ENCODE peak calls at places on chromosomes 4 and X, in seven cellular contexts. O, Z, R, C, H, F and G are unnamed samples.

GRCh38 chr4:184763150-184763780 is 29.4 kb upstream of the CENPU start:
- DNase-seq in O (no peak), C (peak), H (peak), R (no peak), F (no peak), Z (no peak), G (no peak)

GRCh38 chrX:40086569-40087335 is 11.0 kb downstream of the BCOR start:
- DNase-seq in Z (no peak), H (peak), O (peak), F (no peak), R (no peak), C (no peak), G (no peak)

GRCh38 chr4:105603158-105603557 is 50.7 kb downstream of the ARHGEF38 start:
- DNase-seq in O (no peak), F (no peak), R (no peak), H (no peak), C (no peak), Z (no peak), G (no peak)

GRCh38 chr4:112127736-112128322 is 17.4 kb upstream of the FAM241A start:
- DNase-seq in C (no peak), R (no peak), F (no peak), H (peak), Z (no peak), O (no peak), G (no peak)

GRCh38 chr4:38869511-38869910 is 1.9 kb downstream of the FAM114A1 start:
- DNase-seq in R (peak), C (no peak), H (peak), O (no peak), Z (no peak), F (no peak), G (no peak)

GRCh38 chrX:681989-682388 is 51.4 kb downstream of the SHOX start:
- DNase-seq in H (no peak), F (no peak), O (no peak), R (no peak), Z (no peak), C (no peak), G (no peak)

GRCh38 chr4:153426207-153426886 is 39.8 kb upstream of the TMEM131L start:
- DNase-seq in F (no peak), C (no peak), Z (peak), O (no peak), R (no peak), H (no peak), G (peak)

GRCh38 chrX:10633722-10634121 is 13.3 kb upstream of the MID1 start:
- DNase-seq in C (no peak), Z (no peak), R (peak), H (peak), F (no peak), O (no peak), G (no peak)

GRCh38 chr4:95190751-95191436 is 357.9 kb downstream of the UNC5C start:
- DNase-seq in R (no peak), O (no peak), Z (no peak), F (no peak), H (peak), C (no peak), G (no peak)

GRCh38 chr4:21664355-21664754 is 284.2 kb downstream of the KCNIP4 start:
- DNase-seq in F (no peak), H (no peak), C (no peak), O (no peak), R (no peak), Z (no peak), G (no peak)
- H3K4me3 ChIP-seq in F (no peak), H (no peak), C (no peak), O (no peak), R (no peak), Z (no peak), G (no peak)

GRCh38 chr4:76253511-76253910 is 2.0 kb downstream of the FAM47E start:
- DNase-seq in O (no peak), H (no peak), F (no peak), C (no peak), R (no peak), Z (no peak), G (no peak)

GRCh38 chr4:76246852-76247251 is 4.7 kb upstream of the FAM47E start:
- DNase-seq in H (no peak), Z (no peak), O (no peak), F (no peak), R (no peak), C (no peak), G (no peak)

GRCh38 chr4:76251448-76252270 is at the start of gene FAM47E:
- DNase-seq in Z (no peak), H (peak), O (peak), R (peak), F (peak), C (peak), G (peak)

GRCh38 chr4:76252271-76252653 is 741 bp downstream of the FAM47E start:
- DNase-seq in O (no peak), R (no peak), H (no peak), F (no peak), C (no peak), Z (no peak), G (no peak)

GRCh38 chr4:76250962-76251361 is 559 bp upstream of the FAM47E start:
- DNase-seq in C (no peak), F (no peak), R (no peak), H (peak), Z (no peak), O (peak), G (no peak)
- H3K4me3 ChIP-seq in C (peak), F (peak), R (peak), H (peak), Z (no peak), O (peak), G (no peak)

GRCh38 chrX:149939271-149940014 is 1.2 kb upstream of the EOLA2 start:
- DNase-seq in F (peak), C (peak), O (peak), H (peak), Z (peak), R (peak), G (peak)
- H3K4me3 ChIP-seq in F (peak), C (peak), O (peak), H (peak), Z (peak), R (peak), G (peak)

DNA sequence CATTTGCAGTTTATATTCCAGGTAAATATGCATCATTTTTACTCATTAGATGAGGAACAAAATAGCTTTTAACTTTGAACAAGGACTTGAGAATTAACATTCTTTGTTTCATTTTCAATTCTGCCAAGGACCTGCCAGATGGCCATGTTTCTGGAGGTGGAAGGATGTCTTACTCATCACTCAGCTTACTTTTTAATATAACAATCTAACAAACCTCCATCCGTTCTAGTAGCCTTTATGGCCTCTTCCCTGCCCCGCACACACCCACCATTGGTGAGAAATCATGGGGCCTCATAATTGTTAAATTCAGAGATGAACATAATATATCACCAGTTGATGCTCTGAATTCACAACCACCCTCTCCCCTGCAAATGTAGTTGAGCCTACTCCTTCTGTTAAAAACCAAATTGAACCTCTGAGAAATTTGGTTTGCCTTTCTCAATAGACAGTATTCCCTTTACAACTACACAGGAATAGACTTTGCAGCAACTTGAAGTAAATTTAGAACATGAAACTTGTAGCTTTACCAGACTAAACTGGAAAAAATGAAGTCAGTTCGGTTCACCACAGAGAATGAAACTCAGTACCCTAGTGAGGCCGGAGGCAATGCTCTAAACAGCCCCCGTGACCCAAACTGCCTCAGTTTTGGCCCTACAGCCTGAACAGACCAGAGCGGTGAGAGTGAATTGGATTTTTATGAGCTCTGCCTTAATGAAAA is 50.1 kb upstream of the ACSL4 start:
- DNase-seq in R (no peak), F (no peak), Z (peak), H (no peak), C (no peak), O (no peak), G (no peak)
- H3K4me3 ChIP-seq in R (no peak), F (no peak), Z (peak), H (no peak), C (no peak), O (no peak), G (no peak)

GRCh38 chr4:186946140-186946539 is 222.5 kb upstream of the FAT1 start:
- DNase-seq in R (no peak), O (peak), Z (no peak), H (no peak), C (no peak), F (no peak), G (peak)

GRCh38 chr4:186946682-186947294 is 223.1 kb upstream of the FAT1 start:
- DNase-seq in O (peak), R (peak), C (no peak), H (peak), Z (no peak), F (no peak), G (peak)

GRCh38 chr4:186949847-186950246 is 226.2 kb upstream of the FAT1 start:
- DNase-seq in F (no peak), C (no peak), H (no peak), Z (no peak), R (no peak), O (peak), G (no peak)

GRCh38 chr4:186952709-186953108 is 229.1 kb upstream of the FAT1 start:
- DNase-seq in H (no peak), Z (no peak), F (no peak), C (no peak), O (no peak), R (no peak), G (no peak)

GRCh38 chr4:186948361-186949291 is 225.0 kb upstream of the FAT1 start:
- DNase-seq in O (peak), C (no peak), F (no peak), R (peak), H (peak), Z (no peak), G (no peak)
- H3K4me3 ChIP-seq in O (no peak), C (peak), F (no peak), R (no peak), H (no peak), Z (no peak), G (no peak)

GRCh38 chr4:114041117-114041475 is 61.6 kb upstream of the ARSJ start:
- DNase-seq in F (no peak), R (no peak), O (no peak), Z (no peak), C (no peak), H (peak), G (no peak)
- H3K4me3 ChIP-seq in F (no peak), R (no peak), O (no peak), Z (no peak), C (no peak), H (no peak), G (no peak)

GRCh38 chr4:85778809-85779124 is 303.8 kb downstream of the ARHGAP24 start:
- DNase-seq in F (no peak), R (peak), O (no peak), Z (peak), C (no peak), H (peak), G (no peak)
- H3K4me3 ChIP-seq in F (no peak), R (peak), O (no peak), Z (peak), C (peak), H (peak), G (no peak)